ENCODE peak calls at places on chromosomes 16 and 17, in ten cellular contexts. A, N, J, R, G, F, Y, I, M and P are unnamed samples.

GRCh38 chr16:31192856-31193642 is 9.5 kb downstream of the PYCARD start:
- DNase-seq in R (no peak), I (no peak), Y (no peak), J (no peak), N (no peak), F (no peak), M (no peak), G (no peak), A (no peak), P (no peak)

GRCh38 chr16:81170824-81171223 is 67.7 kb upstream of the BCO1 start:
- DNase-seq in N (no peak), Y (no peak), I (no peak), G (no peak), J (no peak), A (no peak), M (no peak), R (no peak), F (no peak), P (no peak)

GRCh38 chr16:59543641-59544040 is 809.5 kb upstream of the GOT2 start:
- DNase-seq in R (no peak), A (no peak), I (peak), F (no peak), N (no peak), J (no peak), G (no peak), M (no peak), Y (no peak), P (no peak)

GRCh38 chr16:67150833-67151396 is at the start of gene B3GNT9:
- DNase-seq in A (peak), F (peak), M (no peak), Y (peak), N (peak), I (no peak), G (peak), J (no peak), R (peak), P (peak)

GRCh38 chr17:73278049-73278464 is 16.4 kb upstream of the CPSF4L start:
- DNase-seq in M (no peak), Y (no peak), G (no peak), A (no peak), I (no peak), F (no peak), J (no peak), R (peak), N (no peak), P (no peak)

GRCh38 chr17:28499366-28499668 is 6.8 kb upstream of the FOXN1 start:
- DNase-seq in Y (no peak), R (no peak), F (no peak), G (no peak), N (no peak), M (no peak), A (peak), I (no peak), J (no peak), P (no peak)

GRCh38 chr16:67805718-67806427 is 487 bp downstream of the RANBP10 start:
- DNase-seq in N (no peak), R (peak), M (peak), I (no peak), G (peak), F (no peak), Y (no peak), A (peak), J (no peak), P (no peak)

GRCh38 chr16:88920618-88921602 is 54.5 kb upstream of the PABPN1L start:
- DNase-seq in G (peak), A (peak), M (no peak), Y (no peak), I (peak), F (no peak), N (peak), J (no peak), R (peak), P (no peak)

GRCh38 chr17:35460354-35460851 is 11.8 kb upstream of the SLFN13 start:
- DNase-seq in F (peak), N (peak), R (peak), Y (no peak), G (peak), A (peak), M (peak), I (no peak), J (peak), P (peak)